ENCODE peak calls at places on chromosome 2, in ten cellular contexts. J is uterus, Z is IMR-90, K is cardiac muscle cell, F is astrocyte of the spinal cord, I is ascending aorta, W is prostate gland, Q is neuronal stem cell, B is OCI-LY7, U is PC-9. L is an unnamed sample.

GRCh38 chr2:22035333-22035964 is 911.7 kb downstream of the TDRD15 start:
- DNase-seq in Q (no peak), I (no peak), Z (no peak), B (no peak), K (no peak), F (no peak), W (no peak), J (no peak), U (no peak), L (no peak)

GRCh38 chr2:1773883-1774282 is 29.6 kb upstream of the PXDN start:
- DNase-seq in F (no peak), K (no peak), Q (no peak), B (no peak), W (no peak), U (no peak), Z (no peak), I (no peak), J (no peak), L (no peak)

GRCh38 chr2:166230024-166230723 is 102.4 kb upstream of the SCN1A start:
- DNase-seq in W (no peak), J (no peak), Q (no peak), K (no peak), I (no peak), U (no peak), B (no peak), Z (peak), F (peak), L (no peak)

GRCh38 chr2:177106212-177106611 is 106.4 kb upstream of the HNRNPA3 start:
- DNase-seq in Q (no peak), I (no peak), Z (no peak), F (no peak), W (no peak), K (no peak), B (peak), U (no peak), J (no peak), L (no peak)

GRCh38 chr2:165720526-165720925 is 73.5 kb downstream of the GALNT3 start:
- DNase-seq in Q (no peak), W (no peak), I (no peak), F (peak), K (no peak), J (no peak), U (no peak), Z (peak), B (no peak), L (no peak)

GRCh38 chr2:160420711-160421110 is 72.9 kb downstream of the RBMS1 start:
- DNase-seq in U (no peak), K (no peak), Q (no peak), F (no peak), J (no peak), B (no peak), Z (no peak), I (no peak), W (no peak), L (no peak)

GRCh38 chr2:160751021-160751420 is 257.4 kb upstream of the RBMS1 start:
- DNase-seq in I (no peak), K (no peak), B (no peak), U (no peak), F (peak), J (no peak), Q (no peak), Z (peak), W (no peak), L (no peak)

GRCh38 chr2:76867854-76868253 is 654.3 kb downstream of the LRRTM4 start:
- DNase-seq in W (no peak), I (no peak), K (no peak), U (no peak), Z (peak), B (no peak), F (peak), Q (no peak), J (no peak), L (no peak)

GRCh38 chr2:38056216-38056615 is 19.7 kb downstream of the CYP1B1 start:
- DNase-seq in W (no peak), U (no peak), Z (no peak), K (no peak), Q (no peak), F (no peak), B (no peak), I (no peak), J (no peak), L (no peak)

GRCh38 chr2:133271105-133271504 is 297.2 kb downstream of the NCKAP5 start:
- DNase-seq in J (no peak), W (no peak), K (no peak), Q (no peak), U (no peak), Z (peak), F (peak), I (no peak), B (no peak), L (no peak)

GRCh38 chr2:215601990-215602721 is 166.3 kb upstream of the FN1 start:
- DNase-seq in Z (peak), J (no peak), I (no peak), Q (no peak), U (peak), F (peak), K (no peak), W (no peak), B (no peak), L (no peak)

GRCh38 chr2:28750316-28751101 is 1.1 kb upstream of the PPP1CB start:
- DNase-seq in W (no peak), Z (peak), K (peak), Q (no peak), U (no peak), B (peak), J (peak), F (peak), I (peak), L (no peak)

GRCh38 chr2:162126145-162126926 is 25.7 kb downstream of the GCG start:
- DNase-seq in J (peak), Z (peak), B (peak), W (no peak), I (no peak), F (no peak), Q (no peak), U (no peak), K (no peak), L (no peak)

GRCh38 chr2:26577442-26578433 is 63.4 kb downstream of the CIB4 start:
- DNase-seq in W (peak), I (peak), Q (peak), K (peak), J (peak), B (peak), Z (peak), F (peak), U (peak), L (peak)

GRCh38 chr2:240946654-240947053 is 40.5 kb downstream of the CROCC2 start:
- DNase-seq in K (no peak), J (no peak), Z (no peak), F (no peak), Q (no peak), B (no peak), U (peak), W (no peak), I (no peak), L (no peak)

GRCh38 chr2:239328306-239329191 is 72.3 kb downstream of the HDAC4 start:
- DNase-seq in B (no peak), K (peak), Z (peak), Q (no peak), W (no peak), J (peak), I (peak), U (no peak), F (peak), L (peak)

GRCh38 chr2:213002383-213002782 is 149.0 kb downstream of the IKZF2 start:
- DNase-seq in W (no peak), U (no peak), Q (no peak), F (no peak), J (no peak), B (no peak), I (no peak), Z (no peak), K (no peak), L (no peak)

GRCh38 chr2:120617055-120617454 is 118.6 kb upstream of the GLI2 start:
- DNase-seq in Q (no peak), Z (no peak), K (no peak), B (no peak), U (no peak), F (no peak), W (no peak), J (no peak), I (no peak), L (no peak)

GRCh38 chr2:19673213-19673791 is 228.5 kb downstream of the TTC32 start:
- DNase-seq in W (no peak), I (no peak), B (no peak), Q (no peak), U (peak), J (peak), K (no peak), Z (peak), F (peak), L (no peak)

GRCh38 chr2:46275995-46276394 is 21.2 kb upstream of the EPAS1 start:
- DNase-seq in J (peak), Q (no peak), Z (no peak), U (no peak), W (no peak), B (no peak), I (no peak), K (peak), F (no peak), L (peak)
- H3K4me3 ChIP-seq in J (no peak), Q (no peak), Z (no peak), U (no peak), W (no peak), B (no peak), I (no peak), K (no peak), F (no peak), L (no peak)

GRCh38 chr2:45000921-45001628 is 8.2 kb downstream of the SIX2 start:
- DNase-seq in F (no peak), I (no peak), K (peak), Z (no peak), W (no peak), B (no peak), Q (no peak), J (no peak), U (no peak), L (no peak)
- H3K4me3 ChIP-seq in F (peak), I (peak), K (peak), Z (no peak), W (peak), B (no peak), Q (no peak), J (no peak), U (no peak), L (peak)

GRCh38 chr2:207549145-207549544 is 19.4 kb downstream of the CREB1 start:
- DNase-seq in Q (no peak), U (no peak), K (peak), J (no peak), F (no peak), W (no peak), I (no peak), B (no peak), Z (no peak), L (no peak)

GRCh38 chr2:207541933-207542332 is 12.2 kb downstream of the CREB1 start:
- DNase-seq in Z (no peak), F (no peak), K (no peak), Q (no peak), W (no peak), U (no peak), I (no peak), B (no peak), J (no peak), L (no peak)

GRCh38 chr2:207543272-207543671 is 13.5 kb downstream of the CREB1 start:
- DNase-seq in W (no peak), Q (no peak), K (no peak), I (no peak), J (no peak), Z (no peak), B (no peak), F (no peak), U (no peak), L (no peak)

GRCh38 chr2:207546822-207547221 is 17.1 kb downstream of the CREB1 start:
- DNase-seq in B (no peak), U (no peak), Q (no peak), W (no peak), K (no peak), J (no peak), I (no peak), Z (no peak), F (no peak), L (no peak)
- H3K4me3 ChIP-seq in B (no peak), U (no peak), Q (no peak), W (no peak), K (no peak), J (no peak), I (no peak), Z (no peak), F (no peak), L (no peak)

GRCh38 chr2:218229851-218230250 is 12.9 kb downstream of the ARPC2 start:
- DNase-seq in F (peak), I (no peak), J (no peak), K (no peak), W (no peak), Q (no peak), Z (no peak), B (no peak), U (no peak), L (no peak)
- H3K4me3 ChIP-seq in F (no peak), I (no peak), J (no peak), K (no peak), W (no peak), Q (no peak), Z (no peak), B (no peak), U (no peak), L (no peak)

DNA sequence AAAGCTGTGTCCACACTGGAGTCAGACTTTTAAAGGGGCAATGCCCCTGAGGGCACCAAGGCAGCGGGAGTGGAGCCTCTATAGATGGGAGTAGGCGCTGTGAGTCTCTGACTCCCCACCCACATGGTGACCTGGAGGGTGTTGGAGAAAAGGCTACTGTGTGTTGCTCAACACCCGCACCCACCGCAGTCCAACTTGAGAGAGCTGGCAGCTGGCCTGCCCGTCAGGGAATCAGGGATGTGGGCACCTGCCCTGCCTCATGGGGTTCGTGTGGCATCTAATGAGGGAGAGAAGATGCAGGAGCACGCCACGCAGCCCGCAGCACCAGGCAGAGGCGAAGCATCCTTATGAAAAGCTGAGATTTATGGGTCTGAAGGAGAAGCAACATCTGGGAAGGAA is 84.2 kb downstream of the KLHL29 start:
- DNase-seq in Z (no peak), I (peak), K (no peak), B (no peak), J (no peak), W (no peak), Q (no peak), U (no peak), F (no peak), L (no peak)
- H3K4me3 ChIP-seq in Z (no peak), I (no peak), K (no peak), B (no peak), J (no peak), W (no peak), Q (no peak), U (no peak), F (no peak), L (no peak)

GRCh38 chr2:198203306-198203705 is 398.9 kb downstream of the PLCL1 start:
- DNase-seq in I (no peak), W (no peak), U (no peak), K (no peak), B (no peak), F (peak), Z (no peak), Q (no peak), J (no peak), L (no peak)
- H3K4me3 ChIP-seq in I (no peak), W (no peak), U (no peak), K (no peak), B (no peak), F (no peak), Z (no peak), Q (no peak), J (no peak), L (no peak)

GRCh38 chr2:15159206-15159605 is 401.9 kb downstream of the NBAS start:
- DNase-seq in W (no peak), J (no peak), Z (peak), Q (no peak), F (no peak), K (no peak), I (no peak), U (no peak), B (no peak), L (no peak)

GRCh38 chr2:15159751-15160177 is 401.4 kb downstream of the NBAS start:
- DNase-seq in B (peak), I (no peak), Z (peak), J (no peak), U (no peak), Q (no peak), F (peak), K (peak), W (no peak), L (peak)

GRCh38 chr2:15160201-15160600 is 400.9 kb downstream of the NBAS start:
- DNase-seq in F (no peak), W (no peak), B (no peak), Q (no peak), I (no peak), J (no peak), U (no peak), Z (no peak), K (no peak), L (no peak)

GRCh38 chr2:15158117-15158516 is 403.0 kb downstream of the NBAS start:
- DNase-seq in Z (no peak), B (no peak), F (no peak), Q (peak), I (no peak), W (no peak), U (no peak), J (no peak), K (peak), L (no peak)

DNA sequence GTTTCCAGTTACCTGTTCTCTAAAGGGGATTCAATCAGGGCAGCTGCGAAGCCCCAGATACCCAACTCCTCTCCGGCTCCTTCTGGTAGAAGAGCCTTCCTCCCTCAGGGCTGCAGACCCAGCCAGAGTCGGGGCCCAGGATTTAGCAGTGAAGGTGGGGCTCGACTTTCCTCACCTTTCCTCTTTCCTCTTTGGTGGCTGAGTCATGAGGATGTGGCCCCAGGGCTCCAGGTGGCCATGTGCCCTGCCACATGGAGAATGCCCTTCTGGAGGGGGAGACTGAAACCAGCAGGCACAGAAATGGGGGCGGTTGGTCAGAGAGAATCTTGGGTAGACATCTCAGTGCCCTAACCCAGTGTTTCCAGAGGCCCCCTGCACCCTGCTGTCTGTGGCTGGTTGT is 402.6 kb downstream of the NBAS start:
- DNase-seq in B (no peak), W (no peak), Z (no peak), F (no peak), K (no peak), J (no peak), Q (no peak), U (no peak), I (no peak), L (no peak)
- H3K4me3 ChIP-seq in B (no peak), W (no peak), Z (no peak), F (no peak), K (no peak), J (no peak), Q (no peak), U (no peak), I (no peak), L (no peak)

DNA sequence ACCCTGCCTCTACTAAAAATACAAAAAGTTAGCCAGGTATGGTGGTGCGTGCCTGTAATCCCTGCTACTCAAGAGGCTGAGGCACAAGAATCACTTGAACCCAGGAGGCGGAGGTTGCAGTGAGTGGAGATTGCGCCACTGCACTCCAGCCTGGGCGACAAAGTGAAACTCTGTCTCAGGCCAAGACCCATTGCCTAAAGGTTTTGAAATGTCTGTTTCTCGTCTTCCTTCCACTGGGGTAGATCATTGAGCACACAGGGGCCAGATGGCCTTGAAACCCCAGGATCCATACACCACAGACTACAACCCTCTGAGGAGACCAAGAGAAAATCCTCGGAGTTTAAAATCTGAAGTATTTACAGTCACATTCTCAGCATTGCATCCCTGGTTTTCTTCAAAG is 7.2 kb upstream of the EPAS1 start:
- DNase-seq in F (no peak), Z (no peak), B (no peak), U (no peak), I (no peak), W (no peak), J (no peak), K (no peak), Q (no peak), L (no peak)
- H3K4me3 ChIP-seq in F (no peak), Z (no peak), B (no peak), U (no peak), I (no peak), W (no peak), J (no peak), K (no peak), Q (no peak), L (no peak)

GRCh38 chr2:197460653-197461052 is 7.3 kb downstream of the COQ10B start:
- DNase-seq in Q (no peak), U (no peak), B (no peak), Z (no peak), K (no peak), W (no peak), I (no peak), J (no peak), F (no peak), L (no peak)
- H3K4me3 ChIP-seq in Q (no peak), U (no peak), B (no peak), Z (no peak), K (no peak), W (no peak), I (no peak), J (no peak), F (no peak), L (no peak)

L was measured in tibial nerve.